ENCODE peak calls at places on chromosomes 6 and 20, in seven cellular contexts. J is D341Med; R is breast epithelium; Q is activated T-helper 1 cell treated with anti-CD3 and anti-CD28 coated beads, Interleukin-2, amount 50 U/mL, for 16 hours; S is choroid plexus epithelial cell; T is uterus; U is foreskin keratinocyte. E is an unnamed sample.

GRCh38 chr6:155317186-155317585 is 2.9 kb upstream of the TFB1M start:
- DNase-seq in J (no peak), R (no peak), Q (no peak), S (peak; percentile 50), T (no peak), U (no peak), E (no peak)

GRCh38 chr6:150494236-150494635 is 105.4 kb upstream of the PLEKHG1 start:
- DNase-seq in J (no peak), R (no peak), Q (no peak), S (no peak), T (peak; percentile 29), U (no peak), E (no peak)

GRCh38 chr6:159969204-159969912 is 476 bp downstream of the IGF2R start:
- DNase-seq in J (peak; percentile 63), R (peak; percentile 58), Q (no peak), S (peak; percentile 67), T (peak; percentile 50), U (no peak), E (peak; percentile 79)

GRCh38 chr20:3670511-3670910 is 7.3 kb upstream of the GFRA4 start:
- DNase-seq in J (no peak), R (no peak), Q (no peak), S (no peak), T (no peak), U (no peak), E (no peak)

GRCh38 chr6:162099685-162100084 is 627.9 kb downstream of the PRKN start:
- DNase-seq in J (no peak), R (no peak), Q (no peak), S (peak; percentile 98), T (no peak), U (peak; percentile 46), E (no peak)

GRCh38 chr6:2766767-2767314 is 1.6 kb downstream of the WRNIP1 start:
- DNase-seq in J (no peak), R (no peak), Q (no peak), S (no peak), T (no peak), U (no peak), E (no peak)

GRCh38 chr6:14440891-14441358 is 323.4 kb downstream of the CD83 start:
- DNase-seq in J (no peak), R (no peak), Q (no peak), S (no peak), T (no peak), U (no peak), E (no peak)

GRCh38 chr20:7505152-7505834 is 435.0 kb downstream of the HAO1 start:
- DNase-seq in J (peak; percentile 42), R (no peak), Q (no peak), S (no peak), T (no peak), U (no peak), E (no peak)

GRCh38 chr6:12097791-12098190 is 85.7 kb downstream of the HIVEP1 start:
- DNase-seq in J (no peak), R (no peak), Q (no peak), S (peak; percentile 14), T (no peak), U (no peak), E (no peak)

GRCh38 chr6:88472731-88473130 is 306.6 kb upstream of the CNR1 start:
- DNase-seq in J (no peak), R (no peak), Q (no peak), S (no peak), T (no peak), U (no peak), E (no peak)

GRCh38 chr20:47335251-47336012 is 21.1 kb downstream of the ZMYND8 start:
- DNase-seq in J (no peak), R (no peak), Q (no peak), S (no peak), T (no peak), U (no peak), E (no peak)

GRCh38 chr20:51085761-51086160 is 62.9 kb upstream of the KCNG1 start:
- DNase-seq in J (no peak), R (no peak), Q (no peak), S (no peak), T (no peak), U (no peak), E (no peak)

GRCh38 chr6:25369450-25370086 is 90.4 kb downstream of the CARMIL1 start:
- DNase-seq in J (peak; percentile 84), R (no peak), Q (no peak), S (no peak), T (no peak), U (no peak), E (peak; percentile 54)

GRCh38 chr20:33079267-33079666 is at the start of gene BPIFB4:
- DNase-seq in J (no peak), R (no peak), Q (no peak), S (peak; percentile 7), T (no peak), U (no peak), E (no peak)

GRCh38 chr6:52288216-52288615 is 3.7 kb upstream of the MCM3 start:
- DNase-seq in J (no peak), R (no peak), Q (no peak), S (no peak), T (no peak), U (no peak), E (no peak)

GRCh38 chr20:51457281-51457932 is 85.1 kb downstream of the NFATC2 start:
- DNase-seq in J (no peak), R (no peak), Q (no peak), S (peak; percentile 85), T (peak; percentile 73), U (peak; percentile 45), E (peak; percentile 79)

GRCh38 chr6:54698974-54699373 is 147.6 kb upstream of the FAM83B start:
- DNase-seq in J (no peak), R (no peak), Q (no peak), S (no peak), T (no peak), U (peak; percentile 90), E (no peak)

GRCh38 chr20:9306521-9306920 is 207.9 kb upstream of the LAMP5 start:
- DNase-seq in J (no peak), R (no peak), Q (no peak), S (peak; percentile 86), T (no peak), U (peak; percentile 53), E (no peak)

GRCh38 chr6:2596222-2596621 is 154.5 kb downstream of the MYLK4 start:
- DNase-seq in J (peak; percentile 56), R (no peak), Q (no peak), S (no peak), T (no peak), U (no peak), E (no peak)

GRCh38 chr6:118317581-118318563 is 230.2 kb upstream of the PLN start:
- DNase-seq in J (no peak), R (no peak), Q (no peak), S (peak; percentile 23), T (no peak), U (no peak), E (no peak)

GRCh38 chr6:169722362-169723199 is 1.7 kb downstream of the PHF10 start:
- DNase-seq in J (peak; percentile 65), R (peak; percentile 59), Q (peak; percentile 9), S (peak; percentile 78), T (no peak), U (peak; percentile 69), E (peak; percentile 71)

GRCh38 chr20:45039470-45039811 is 61.5 kb downstream of the KCNS1 start:
- DNase-seq in J (no peak), R (no peak), Q (no peak), S (peak; percentile 39), T (no peak), U (no peak), E (no peak)

GRCh38 chr20:31720486-31721407 is 1.9 kb downstream of the BCL2L1 start:
- DNase-seq in J (no peak), R (no peak), Q (no peak), S (no peak), T (no peak), U (no peak), E (no peak)

GRCh38 chr6:4979426-4979825 is 24.4 kb downstream of the RPP40 start:
- DNase-seq in J (no peak), R (no peak), Q (no peak), S (peak; percentile 16), T (no peak), U (no peak), E (no peak)

GRCh38 chr6:157760589-157761330 is 62.3 kb upstream of the SNX9 start:
- DNase-seq in J (no peak), R (no peak), Q (peak; percentile 34), S (peak; percentile 86), T (peak; percentile 67), U (peak; percentile 53), E (no peak)

GRCh38 chr6:74598473-74599393 is 607.1 kb downstream of the COL12A1 start:
- DNase-seq in J (no peak), R (no peak), Q (no peak), S (peak; percentile 23), T (no peak), U (peak; percentile 79), E (no peak)

GRCh38 chr6:150053450-150053849 is 15.5 kb downstream of the ULBP3 start:
- DNase-seq in J (no peak), R (no peak), Q (no peak), S (no peak), T (no peak), U (no peak), E (no peak)

GRCh38 chr6:99434702-99435530 is 9.8 kb upstream of the PNISR start:
- DNase-seq in J (peak; percentile 18), R (no peak), Q (no peak), S (peak; percentile 65), T (no peak), U (no peak), E (no peak)